ENCODE peak calls at places on chromosomes 1 and 21, in nine cellular contexts. One of them, this sample, is unnamed.

GRCh38 chr1:72066431-72066830 is 215.9 kb downstream of the NEGR1 start:
- DNase-seq in left cardiac atrium: no peak
- DNase-seq in AML-193: no peak
- DNase-seq in NCI-H2029: no peak
- DNase-seq in AG08396: no peak
- DNase-seq in dorsolateral prefrontal cortex: no peak
- DNase-seq in sigmoid colon: no peak
- DNase-seq in HS-27A: no peak
- DNase-seq in hippocampal formation: no peak
- DNase-seq in this sample: no peak

GRCh38 chr1:234148350-234148749 is 224.9 kb upstream of the COA6 start:
- DNase-seq in AG08396: no peak
- DNase-seq in sigmoid colon: no peak
- DNase-seq in AML-193: no peak
- DNase-seq in left cardiac atrium: no peak
- DNase-seq in HS-27A: no peak
- DNase-seq in dorsolateral prefrontal cortex: no peak
- DNase-seq in hippocampal formation: no peak
- DNase-seq in NCI-H2029: no peak
- DNase-seq in this sample: no peak

GRCh38 chr1:159443063-159443750 is 3.7 kb downstream of the OR10J1 start:
- DNase-seq in sigmoid colon: no peak
- DNase-seq in NCI-H2029: no peak
- DNase-seq in AML-193: no peak
- DNase-seq in AG08396: no peak
- DNase-seq in HS-27A: no peak
- DNase-seq in hippocampal formation: no peak
- DNase-seq in left cardiac atrium: no peak
- DNase-seq in dorsolateral prefrontal cortex: no peak
- DNase-seq in this sample: no peak

GRCh38 chr1:89605692-89606091 is 27.2 kb upstream of the LRRC8C start:
- DNase-seq in dorsolateral prefrontal cortex: no peak
- DNase-seq in AML-193: no peak
- DNase-seq in AG08396: peak; percentile 33
- DNase-seq in hippocampal formation: no peak
- DNase-seq in sigmoid colon: no peak
- DNase-seq in NCI-H2029: no peak
- DNase-seq in HS-27A: peak; percentile 89
- DNase-seq in left cardiac atrium: no peak
- DNase-seq in this sample: no peak

GRCh38 chr1:168414914-168415313 is 128.9 kb downstream of the XCL2 start:
- DNase-seq in AML-193: no peak
- DNase-seq in left cardiac atrium: no peak
- DNase-seq in hippocampal formation: no peak
- DNase-seq in AG08396: no peak
- DNase-seq in dorsolateral prefrontal cortex: no peak
- DNase-seq in HS-27A: no peak
- DNase-seq in NCI-H2029: no peak
- DNase-seq in sigmoid colon: no peak
- DNase-seq in this sample: no peak

GRCh38 chr1:195806060-195806459 is 802.2 kb downstream of the KCNT2 start:
- DNase-seq in AML-193: no peak
- DNase-seq in hippocampal formation: no peak
- DNase-seq in left cardiac atrium: no peak
- DNase-seq in NCI-H2029: no peak
- DNase-seq in HS-27A: no peak
- DNase-seq in AG08396: no peak
- DNase-seq in sigmoid colon: no peak
- DNase-seq in dorsolateral prefrontal cortex: no peak
- DNase-seq in this sample: no peak

GRCh38 chr1:80520949-80521348 is 1279.8 kb upstream of the ADGRL2 start:
- DNase-seq in NCI-H2029: no peak
- DNase-seq in left cardiac atrium: no peak
- DNase-seq in AML-193: no peak
- DNase-seq in dorsolateral prefrontal cortex: no peak
- DNase-seq in hippocampal formation: no peak
- DNase-seq in AG08396: no peak
- DNase-seq in HS-27A: no peak
- DNase-seq in sigmoid colon: no peak
- DNase-seq in this sample: no peak

GRCh38 chr1:121586369-121587229 is 401.8 kb downstream of the SRGAP2C start:
- DNase-seq in hippocampal formation: no peak
- DNase-seq in NCI-H2029: no peak
- DNase-seq in left cardiac atrium: no peak
- DNase-seq in sigmoid colon: peak; percentile 48
- DNase-seq in AML-193: no peak
- DNase-seq in AG08396: no peak
- DNase-seq in HS-27A: no peak
- DNase-seq in dorsolateral prefrontal cortex: no peak
- DNase-seq in this sample: no peak

GRCh38 chr1:36081926-36082485 is 1.9 kb upstream of the TEKT2 start:
- DNase-seq in HS-27A: no peak
- DNase-seq in AG08396: no peak
- DNase-seq in AML-193: no peak
- DNase-seq in sigmoid colon: no peak
- DNase-seq in left cardiac atrium: no peak
- DNase-seq in NCI-H2029: no peak
- DNase-seq in hippocampal formation: no peak
- DNase-seq in dorsolateral prefrontal cortex: no peak
- DNase-seq in this sample: no peak

GRCh38 chr1:233238884-233239432 is 56.6 kb downstream of the PCNX2 start:
- DNase-seq in left cardiac atrium: no peak
- DNase-seq in HS-27A: no peak
- DNase-seq in AG08396: no peak
- DNase-seq in NCI-H2029: no peak
- DNase-seq in hippocampal formation: no peak
- DNase-seq in AML-193: no peak
- DNase-seq in dorsolateral prefrontal cortex: no peak
- DNase-seq in sigmoid colon: no peak
- DNase-seq in this sample: no peak

GRCh38 chr1:245016700-245017099 is 138.1 kb upstream of the KIF26B start:
- DNase-seq in AG08396: no peak
- DNase-seq in left cardiac atrium: no peak
- DNase-seq in NCI-H2029: peak; percentile 77
- DNase-seq in dorsolateral prefrontal cortex: no peak
- DNase-seq in HS-27A: no peak
- DNase-seq in sigmoid colon: no peak
- DNase-seq in hippocampal formation: no peak
- DNase-seq in AML-193: no peak
- DNase-seq in this sample: no peak

GRCh38 chr1:2871246-2871815 is 69.8 kb upstream of the TTC34 start:
- DNase-seq in left cardiac atrium: no peak
- DNase-seq in AML-193: no peak
- DNase-seq in hippocampal formation: no peak
- DNase-seq in AG08396: no peak
- DNase-seq in sigmoid colon: no peak
- DNase-seq in dorsolateral prefrontal cortex: no peak
- DNase-seq in NCI-H2029: no peak
- DNase-seq in HS-27A: no peak
- DNase-seq in this sample: no peak

GRCh38 chr1:61638296-61638695 is 86.6 kb downstream of the TM2D1 start:
- DNase-seq in left cardiac atrium: no peak
- DNase-seq in hippocampal formation: no peak
- DNase-seq in sigmoid colon: no peak
- DNase-seq in AML-193: no peak
- DNase-seq in AG08396: no peak
- DNase-seq in dorsolateral prefrontal cortex: no peak
- DNase-seq in NCI-H2029: no peak
- DNase-seq in HS-27A: no peak
- DNase-seq in this sample: no peak

GRCh38 chr1:9086796-9087195 is 17.4 kb upstream of the SLC2A5 start:
- DNase-seq in AML-193: no peak
- DNase-seq in hippocampal formation: no peak
- DNase-seq in dorsolateral prefrontal cortex: no peak
- DNase-seq in AG08396: no peak
- DNase-seq in left cardiac atrium: no peak
- DNase-seq in NCI-H2029: no peak
- DNase-seq in sigmoid colon: no peak
- DNase-seq in HS-27A: no peak
- DNase-seq in this sample: no peak

GRCh38 chr1:112317140-112317539 is 78.9 kb upstream of the CTTNBP2NL start:
- DNase-seq in HS-27A: no peak
- DNase-seq in AML-193: no peak
- DNase-seq in left cardiac atrium: no peak
- DNase-seq in sigmoid colon: no peak
- DNase-seq in dorsolateral prefrontal cortex: no peak
- DNase-seq in AG08396: no peak
- DNase-seq in NCI-H2029: no peak
- DNase-seq in hippocampal formation: no peak
- DNase-seq in this sample: no peak

GRCh38 chr1:105736349-105736748 is 1320.1 kb upstream of the PRMT6 start:
- DNase-seq in NCI-H2029: no peak
- DNase-seq in left cardiac atrium: no peak
- DNase-seq in dorsolateral prefrontal cortex: no peak
- DNase-seq in AG08396: no peak
- DNase-seq in AML-193: no peak
- DNase-seq in HS-27A: no peak
- DNase-seq in sigmoid colon: no peak
- DNase-seq in hippocampal formation: no peak
- DNase-seq in this sample: no peak

GRCh38 chr1:53602376-53602775 is 136.6 kb downstream of the GLIS1 start:
- DNase-seq in dorsolateral prefrontal cortex: no peak
- DNase-seq in sigmoid colon: peak; percentile 26
- DNase-seq in left cardiac atrium: no peak
- DNase-seq in NCI-H2029: no peak
- DNase-seq in HS-27A: no peak
- DNase-seq in AML-193: no peak
- DNase-seq in hippocampal formation: no peak
- DNase-seq in AG08396: no peak
- DNase-seq in this sample: no peak

GRCh38 chr1:100005424-100005823 is 35.6 kb downstream of the SLC35A3 start:
- DNase-seq in left cardiac atrium: no peak
- DNase-seq in AML-193: no peak
- DNase-seq in dorsolateral prefrontal cortex: no peak
- DNase-seq in hippocampal formation: no peak
- DNase-seq in HS-27A: no peak
- DNase-seq in AG08396: no peak
- DNase-seq in NCI-H2029: no peak
- DNase-seq in sigmoid colon: no peak
- DNase-seq in this sample: no peak

GRCh38 chr1:221563476-221563921 is 178.4 kb downstream of the DUSP10 start:
- DNase-seq in hippocampal formation: no peak
- DNase-seq in NCI-H2029: no peak
- DNase-seq in AG08396: no peak
- DNase-seq in dorsolateral prefrontal cortex: no peak
- DNase-seq in AML-193: no peak
- DNase-seq in HS-27A: no peak
- DNase-seq in sigmoid colon: no peak
- DNase-seq in left cardiac atrium: no peak
- DNase-seq in this sample: no peak

GRCh38 chr1:102879439-102879993 is 228.8 kb downstream of the COL11A1 start:
- DNase-seq in sigmoid colon: no peak
- DNase-seq in NCI-H2029: no peak
- DNase-seq in AML-193: no peak
- DNase-seq in HS-27A: peak; percentile 88
- DNase-seq in left cardiac atrium: no peak
- DNase-seq in AG08396: peak; percentile 45
- DNase-seq in hippocampal formation: no peak
- DNase-seq in dorsolateral prefrontal cortex: no peak
- DNase-seq in this sample: peak; percentile 78

GRCh38 chr21:38669186-38669585 is 136.5 kb upstream of the ETS2 start:
- DNase-seq in left cardiac atrium: no peak
- DNase-seq in sigmoid colon: no peak
- DNase-seq in AG08396: no peak
- DNase-seq in HS-27A: no peak
- DNase-seq in hippocampal formation: peak; percentile 9
- DNase-seq in AML-193: peak; percentile 26
- DNase-seq in NCI-H2029: no peak
- DNase-seq in dorsolateral prefrontal cortex: no peak
- DNase-seq in this sample: peak; percentile 62

GRCh38 chr1:203512830-203513578 is 19.1 kb downstream of the OPTC start:
- DNase-seq in HS-27A: peak; percentile 86
- DNase-seq in dorsolateral prefrontal cortex: no peak
- DNase-seq in left cardiac atrium: peak; percentile 61
- DNase-seq in NCI-H2029: no peak
- DNase-seq in sigmoid colon: peak; percentile 91
- DNase-seq in AML-193: peak; percentile 80
- DNase-seq in hippocampal formation: no peak
- DNase-seq in AG08396: peak; percentile 92
- DNase-seq in this sample: peak; percentile 74

GRCh38 chr1:208747979-208748378 is 503.8 kb upstream of the PLXNA2 start:
- DNase-seq in hippocampal formation: no peak
- DNase-seq in HS-27A: no peak
- DNase-seq in AG08396: no peak
- DNase-seq in sigmoid colon: no peak
- DNase-seq in NCI-H2029: no peak
- DNase-seq in dorsolateral prefrontal cortex: no peak
- DNase-seq in left cardiac atrium: no peak
- DNase-seq in AML-193: no peak
- DNase-seq in this sample: no peak

GRCh38 chr1:62439652-62440371 is 3.0 kb downstream of the USP1 start:
- DNase-seq in NCI-H2029: no peak
- DNase-seq in left cardiac atrium: no peak
- DNase-seq in AG08396: no peak
- DNase-seq in hippocampal formation: no peak
- DNase-seq in sigmoid colon: no peak
- DNase-seq in AML-193: no peak
- DNase-seq in dorsolateral prefrontal cortex: no peak
- DNase-seq in HS-27A: no peak
- DNase-seq in this sample: no peak

GRCh38 chr1:59605761-59606160 is 209.0 kb upstream of the HOOK1 start:
- DNase-seq in left cardiac atrium: no peak
- DNase-seq in AG08396: peak; percentile 57
- DNase-seq in AML-193: no peak
- DNase-seq in NCI-H2029: no peak
- DNase-seq in sigmoid colon: no peak
- DNase-seq in HS-27A: no peak
- DNase-seq in hippocampal formation: no peak
- DNase-seq in dorsolateral prefrontal cortex: no peak
- DNase-seq in this sample: no peak

GRCh38 chr1:220803401-220804201 is 16.9 kb downstream of the MTARC1 start:
- DNase-seq in dorsolateral prefrontal cortex: no peak
- DNase-seq in left cardiac atrium: no peak
- DNase-seq in hippocampal formation: peak; percentile 7
- DNase-seq in AG08396: peak; percentile 49
- DNase-seq in NCI-H2029: no peak
- DNase-seq in HS-27A: no peak
- DNase-seq in sigmoid colon: no peak
- DNase-seq in AML-193: peak; percentile 32
- DNase-seq in this sample: no peak

GRCh38 chr1:71881611-71882010 is 400.7 kb downstream of the NEGR1 start:
- DNase-seq in HS-27A: no peak
- DNase-seq in AG08396: no peak
- DNase-seq in hippocampal formation: no peak
- DNase-seq in left cardiac atrium: no peak
- DNase-seq in NCI-H2029: no peak
- DNase-seq in dorsolateral prefrontal cortex: no peak
- DNase-seq in sigmoid colon: no peak
- DNase-seq in AML-193: peak; percentile 90
- DNase-seq in this sample: no peak

GRCh38 chr1:59601032-59601431 is 213.7 kb upstream of the HOOK1 start:
- DNase-seq in AML-193: no peak
- DNase-seq in HS-27A: peak; percentile 11
- DNase-seq in NCI-H2029: no peak
- DNase-seq in sigmoid colon: peak; percentile 93
- DNase-seq in dorsolateral prefrontal cortex: no peak
- DNase-seq in AG08396: peak; percentile 22
- DNase-seq in left cardiac atrium: peak; percentile 37
- DNase-seq in hippocampal formation: no peak
- DNase-seq in this sample: no peak

GRCh38 chr1:155698382-155699038 is 9.6 kb downstream of the DAP3 start:
- DNase-seq in AG08396: peak; percentile 43
- DNase-seq in HS-27A: no peak
- DNase-seq in NCI-H2029: no peak
- DNase-seq in dorsolateral prefrontal cortex: no peak
- DNase-seq in AML-193: no peak
- DNase-seq in hippocampal formation: no peak
- DNase-seq in sigmoid colon: no peak
- DNase-seq in left cardiac atrium: no peak
- DNase-seq in this sample: peak; percentile 47

GRCh38 chr1:94092210-94092613 is 28.7 kb downstream of the ABCA4 start:
- DNase-seq in hippocampal formation: no peak
- DNase-seq in left cardiac atrium: no peak
- DNase-seq in sigmoid colon: peak; percentile 60
- DNase-seq in dorsolateral prefrontal cortex: no peak
- DNase-seq in AG08396: no peak
- DNase-seq in AML-193: peak; percentile 45
- DNase-seq in HS-27A: no peak
- DNase-seq in NCI-H2029: no peak
- DNase-seq in this sample: peak; percentile 51

GRCh38 chr1:1208713-1209433 is 2.5 kb upstream of the TNFRSF18 start:
- DNase-seq in left cardiac atrium: peak; percentile 20
- DNase-seq in sigmoid colon: no peak
- DNase-seq in HS-27A: no peak
- DNase-seq in NCI-H2029: no peak
- DNase-seq in AG08396: no peak
- DNase-seq in hippocampal formation: no peak
- DNase-seq in AML-193: peak; percentile 17
- DNase-seq in dorsolateral prefrontal cortex: no peak
- DNase-seq in this sample: no peak